ENCODE peak calls at places on chromosome 16, in six cellular contexts. One of them, this sample, is unnamed.

GRCh38 chr16:23464196-23464595 is 11.2 kb upstream of the COG7 start:
- DNase-seq in SJCRH30: no peak
- DNase-seq in CD8-positive, alpha-beta T cell: no peak
- DNase-seq in effector memory CD4-positive, alpha-beta T cell: no peak
- DNase-seq in neuronal stem cell: no peak
- DNase-seq in naive thymus-derived CD4-positive, alpha-beta T cell: no peak
- DNase-seq in this sample: no peak

GRCh38 chr16:49625311-49626035 is 230.4 kb downstream of the ZNF423 start:
- DNase-seq in SJCRH30: no peak
- DNase-seq in CD8-positive, alpha-beta T cell: no peak
- DNase-seq in effector memory CD4-positive, alpha-beta T cell: no peak
- DNase-seq in neuronal stem cell: no peak
- DNase-seq in naive thymus-derived CD4-positive, alpha-beta T cell: no peak
- DNase-seq in this sample: no peak

GRCh38 chr16:19119564-19119963 is 5.8 kb downstream of the ITPRIPL2 start:
- DNase-seq in SJCRH30: no peak
- DNase-seq in CD8-positive, alpha-beta T cell: no peak
- DNase-seq in effector memory CD4-positive, alpha-beta T cell: no peak
- DNase-seq in neuronal stem cell: no peak
- DNase-seq in naive thymus-derived CD4-positive, alpha-beta T cell: no peak
- DNase-seq in this sample: no peak

GRCh38 chr16:3171181-3171854 is 16.7 kb upstream of the OR1F1 start:
- DNase-seq in SJCRH30: no peak
- DNase-seq in CD8-positive, alpha-beta T cell: no peak
- DNase-seq in effector memory CD4-positive, alpha-beta T cell: peak; percentile 31
- DNase-seq in neuronal stem cell: no peak
- DNase-seq in naive thymus-derived CD4-positive, alpha-beta T cell: no peak
- DNase-seq in this sample: no peak

GRCh38 chr16:69397821-69398521 is 12.2 kb upstream of the TERF2 start:
- DNase-seq in SJCRH30: peak; percentile 45
- DNase-seq in CD8-positive, alpha-beta T cell: no peak
- DNase-seq in effector memory CD4-positive, alpha-beta T cell: no peak
- DNase-seq in neuronal stem cell: no peak
- DNase-seq in naive thymus-derived CD4-positive, alpha-beta T cell: no peak
- DNase-seq in this sample: peak; percentile 30

GRCh38 chr16:57091990-57092785 is at the start of gene CPNE2:
- DNase-seq in SJCRH30: peak; percentile 77
- DNase-seq in CD8-positive, alpha-beta T cell: no peak
- DNase-seq in effector memory CD4-positive, alpha-beta T cell: no peak
- DNase-seq in neuronal stem cell: peak; percentile 45
- DNase-seq in naive thymus-derived CD4-positive, alpha-beta T cell: no peak
- DNase-seq in this sample: peak; percentile 71

GRCh38 chr16:29231231-29231630 is 175.3 kb downstream of the NPIPB11 start:
- DNase-seq in SJCRH30: peak; percentile 40
- DNase-seq in CD8-positive, alpha-beta T cell: no peak
- DNase-seq in effector memory CD4-positive, alpha-beta T cell: no peak
- DNase-seq in neuronal stem cell: no peak
- DNase-seq in naive thymus-derived CD4-positive, alpha-beta T cell: no peak
- DNase-seq in this sample: no peak

GRCh38 chr16:53084141-53084541 is 29.4 kb downstream of the CHD9 start:
- DNase-seq in SJCRH30: no peak
- DNase-seq in CD8-positive, alpha-beta T cell: no peak
- DNase-seq in effector memory CD4-positive, alpha-beta T cell: no peak
- DNase-seq in neuronal stem cell: no peak
- DNase-seq in naive thymus-derived CD4-positive, alpha-beta T cell: no peak
- DNase-seq in this sample: no peak

GRCh38 chr16:4316732-4317461 is 1.0 kb downstream of the GLIS2 start:
- DNase-seq in SJCRH30: peak; percentile 42
- DNase-seq in CD8-positive, alpha-beta T cell: no peak
- DNase-seq in effector memory CD4-positive, alpha-beta T cell: no peak
- DNase-seq in neuronal stem cell: no peak
- DNase-seq in naive thymus-derived CD4-positive, alpha-beta T cell: no peak
- DNase-seq in this sample: no peak

GRCh38 chr16:85929259-85929704 is 30.3 kb downstream of the IRF8 start:
- DNase-seq in SJCRH30: no peak
- DNase-seq in CD8-positive, alpha-beta T cell: no peak
- DNase-seq in effector memory CD4-positive, alpha-beta T cell: no peak
- DNase-seq in neuronal stem cell: no peak
- DNase-seq in naive thymus-derived CD4-positive, alpha-beta T cell: no peak
- DNase-seq in this sample: no peak

GRCh38 chr16:23020084-23020483 is 129.2 kb downstream of the USP31 start:
- DNase-seq in SJCRH30: peak; percentile 4
- DNase-seq in CD8-positive, alpha-beta T cell: no peak
- DNase-seq in effector memory CD4-positive, alpha-beta T cell: no peak
- DNase-seq in neuronal stem cell: no peak
- DNase-seq in naive thymus-derived CD4-positive, alpha-beta T cell: no peak
- DNase-seq in this sample: no peak

GRCh38 chr16:1493746-1494094 is 560 bp downstream of the TELO2 start:
- DNase-seq in SJCRH30: no peak
- DNase-seq in CD8-positive, alpha-beta T cell: no peak
- DNase-seq in effector memory CD4-positive, alpha-beta T cell: no peak
- DNase-seq in neuronal stem cell: no peak
- DNase-seq in naive thymus-derived CD4-positive, alpha-beta T cell: no peak
- DNase-seq in this sample: peak; percentile 22

GRCh38 chr16:3839402-3840184 is 40.9 kb downstream of the CREBBP start:
- DNase-seq in SJCRH30: no peak
- DNase-seq in CD8-positive, alpha-beta T cell: no peak
- DNase-seq in effector memory CD4-positive, alpha-beta T cell: no peak
- DNase-seq in neuronal stem cell: no peak
- DNase-seq in naive thymus-derived CD4-positive, alpha-beta T cell: no peak
- DNase-seq in this sample: no peak

GRCh38 chr16:64629622-64630021 is 492.2 kb downstream of the CDH11 start:
- DNase-seq in SJCRH30: no peak
- DNase-seq in CD8-positive, alpha-beta T cell: no peak
- DNase-seq in effector memory CD4-positive, alpha-beta T cell: no peak
- DNase-seq in neuronal stem cell: no peak
- DNase-seq in naive thymus-derived CD4-positive, alpha-beta T cell: no peak
- DNase-seq in this sample: no peak

GRCh38 chr16:35533683-35534082 is 2074.3 kb downstream of the TP53TG3F start:
- DNase-seq in SJCRH30: no peak
- DNase-seq in CD8-positive, alpha-beta T cell: no peak
- DNase-seq in effector memory CD4-positive, alpha-beta T cell: no peak
- DNase-seq in neuronal stem cell: no peak
- DNase-seq in naive thymus-derived CD4-positive, alpha-beta T cell: no peak
- DNase-seq in this sample: no peak

GRCh38 chr16:7025616-7026190 is 306.9 kb upstream of the RBFOX1 start:
- DNase-seq in SJCRH30: peak; percentile 64
- DNase-seq in CD8-positive, alpha-beta T cell: no peak
- DNase-seq in effector memory CD4-positive, alpha-beta T cell: no peak
- DNase-seq in neuronal stem cell: peak; percentile 88
- DNase-seq in naive thymus-derived CD4-positive, alpha-beta T cell: no peak
- DNase-seq in this sample: peak; percentile 90

GRCh38 chr16:89431158-89431584 is 59.2 kb downstream of the ANKRD11 start:
- DNase-seq in SJCRH30: no peak
- DNase-seq in CD8-positive, alpha-beta T cell: no peak
- DNase-seq in effector memory CD4-positive, alpha-beta T cell: no peak
- DNase-seq in neuronal stem cell: no peak
- DNase-seq in naive thymus-derived CD4-positive, alpha-beta T cell: no peak
- DNase-seq in this sample: no peak

GRCh38 chr16:50251375-50252081 is 14.8 kb upstream of the ADCY7 start:
- DNase-seq in SJCRH30: no peak
- DNase-seq in CD8-positive, alpha-beta T cell: no peak
- DNase-seq in effector memory CD4-positive, alpha-beta T cell: no peak
- DNase-seq in neuronal stem cell: no peak
- DNase-seq in naive thymus-derived CD4-positive, alpha-beta T cell: no peak
- DNase-seq in this sample: no peak

GRCh38 chr16:18942069-18942468 is 15.9 kb upstream of the SMG1 start:
- DNase-seq in SJCRH30: no peak
- DNase-seq in CD8-positive, alpha-beta T cell: no peak
- DNase-seq in effector memory CD4-positive, alpha-beta T cell: no peak
- DNase-seq in neuronal stem cell: no peak
- DNase-seq in naive thymus-derived CD4-positive, alpha-beta T cell: no peak
- DNase-seq in this sample: no peak

GRCh38 chr16:49695782-49696413 is 160.0 kb downstream of the ZNF423 start:
- DNase-seq in SJCRH30: no peak
- DNase-seq in CD8-positive, alpha-beta T cell: no peak
- DNase-seq in effector memory CD4-positive, alpha-beta T cell: no peak
- DNase-seq in neuronal stem cell: no peak
- DNase-seq in naive thymus-derived CD4-positive, alpha-beta T cell: no peak
- DNase-seq in this sample: no peak

GRCh38 chr16:56615353-56615752 is 7.0 kb downstream of the MT2A start:
- DNase-seq in SJCRH30: no peak
- DNase-seq in CD8-positive, alpha-beta T cell: no peak
- DNase-seq in effector memory CD4-positive, alpha-beta T cell: no peak
- DNase-seq in neuronal stem cell: no peak
- DNase-seq in naive thymus-derived CD4-positive, alpha-beta T cell: no peak
- DNase-seq in this sample: no peak

GRCh38 chr16:70396209-70396904 is 42.5 kb downstream of the ST3GAL2 start:
- DNase-seq in SJCRH30: no peak
- DNase-seq in CD8-positive, alpha-beta T cell: no peak
- DNase-seq in effector memory CD4-positive, alpha-beta T cell: no peak
- DNase-seq in neuronal stem cell: no peak
- DNase-seq in naive thymus-derived CD4-positive, alpha-beta T cell: no peak
- DNase-seq in this sample: peak; percentile 96

GRCh38 chr16:11871193-11871592 is 19.9 kb upstream of the RSL1D1 start:
- DNase-seq in SJCRH30: peak; percentile 5
- DNase-seq in CD8-positive, alpha-beta T cell: no peak
- DNase-seq in effector memory CD4-positive, alpha-beta T cell: no peak
- DNase-seq in neuronal stem cell: no peak
- DNase-seq in naive thymus-derived CD4-positive, alpha-beta T cell: no peak
- DNase-seq in this sample: peak; percentile 81

GRCh38 chr16:11876306-11876705 is 25.0 kb upstream of the RSL1D1 start:
- DNase-seq in SJCRH30: no peak
- DNase-seq in CD8-positive, alpha-beta T cell: no peak
- DNase-seq in effector memory CD4-positive, alpha-beta T cell: no peak
- DNase-seq in neuronal stem cell: no peak
- DNase-seq in naive thymus-derived CD4-positive, alpha-beta T cell: no peak
- DNase-seq in this sample: no peak

GRCh38 chr16:11877374-11877773 is 26.0 kb upstream of the RSL1D1 start:
- DNase-seq in SJCRH30: no peak
- DNase-seq in CD8-positive, alpha-beta T cell: no peak
- DNase-seq in effector memory CD4-positive, alpha-beta T cell: no peak
- DNase-seq in neuronal stem cell: no peak
- DNase-seq in naive thymus-derived CD4-positive, alpha-beta T cell: no peak
- DNase-seq in this sample: no peak

GRCh38 chr16:11880047-11880446 is 28.7 kb upstream of the RSL1D1 start:
- DNase-seq in SJCRH30: no peak
- DNase-seq in CD8-positive, alpha-beta T cell: no peak
- DNase-seq in effector memory CD4-positive, alpha-beta T cell: no peak
- DNase-seq in neuronal stem cell: no peak
- DNase-seq in naive thymus-derived CD4-positive, alpha-beta T cell: no peak
- DNase-seq in this sample: no peak

DNA sequence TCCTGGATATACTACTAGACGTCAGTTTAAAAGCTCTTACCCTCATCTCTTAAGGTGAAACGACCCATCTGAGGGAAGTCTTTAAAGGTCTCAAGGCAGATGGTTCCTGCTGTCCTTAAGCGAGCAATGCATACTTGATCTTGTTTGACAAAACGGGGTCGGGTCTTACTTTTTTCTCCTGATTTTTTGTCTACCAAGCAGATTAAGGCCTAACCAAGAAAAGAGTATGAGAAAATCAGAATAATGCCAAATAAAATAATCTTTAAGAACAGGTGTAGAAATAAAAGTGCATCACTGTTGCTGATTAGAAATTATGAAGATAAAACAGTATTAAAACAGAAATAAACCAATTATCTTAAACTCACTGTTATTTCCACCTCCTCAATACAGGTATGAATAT is 24.4 kb upstream of the RSL1D1 start:
- DNase-seq in SJCRH30: no peak
- DNase-seq in CD8-positive, alpha-beta T cell: no peak
- DNase-seq in effector memory CD4-positive, alpha-beta T cell: no peak
- DNase-seq in neuronal stem cell: no peak
- DNase-seq in naive thymus-derived CD4-positive, alpha-beta T cell: no peak
- DNase-seq in this sample: no peak
- H3K27ac ChIP-seq in SJCRH30: no peak overlapping the region
- H3K27ac ChIP-seq in CD8-positive, alpha-beta T cell: no peak overlapping the region
- H3K27ac ChIP-seq in effector memory CD4-positive, alpha-beta T cell: no peak overlapping the region
- H3K27ac ChIP-seq in neuronal stem cell: no peak overlapping the region
- H3K27ac ChIP-seq in naive thymus-derived CD4-positive, alpha-beta T cell: no peak overlapping the region
- H3K27ac ChIP-seq in this sample: no peak overlapping the region

GRCh38 chr16:84086357-84086756 is 30.4 kb downstream of the MBTPS1 start:
- DNase-seq in SJCRH30: no peak
- DNase-seq in CD8-positive, alpha-beta T cell: no peak
- DNase-seq in effector memory CD4-positive, alpha-beta T cell: no peak
- DNase-seq in neuronal stem cell: no peak
- DNase-seq in naive thymus-derived CD4-positive, alpha-beta T cell: no peak
- DNase-seq in this sample: no peak
- H3K36me3 ChIP-seq in SJCRH30: peaks cover 7% of the 10 kb centered on the region
- H3K36me3 ChIP-seq in CD8-positive, alpha-beta T cell: peaks cover 41% of the 10 kb centered on the region
- H3K36me3 ChIP-seq in effector memory CD4-positive, alpha-beta T cell: peaks cover 63% of the 10 kb centered on the region
- H3K36me3 ChIP-seq in neuronal stem cell: peaks cover 95% of the 10 kb centered on the region
- H3K36me3 ChIP-seq in naive thymus-derived CD4-positive, alpha-beta T cell: peaks cover 27% of the 10 kb centered on the region
- H3K36me3 ChIP-seq in this sample: peaks cover 22% of the 10 kb centered on the region

GRCh38 chr16:71826533-71827017 is 17.9 kb upstream of the AP1G1 start:
- DNase-seq in SJCRH30: no peak
- DNase-seq in CD8-positive, alpha-beta T cell: no peak
- DNase-seq in effector memory CD4-positive, alpha-beta T cell: no peak
- DNase-seq in neuronal stem cell: no peak
- DNase-seq in naive thymus-derived CD4-positive, alpha-beta T cell: no peak
- DNase-seq in this sample: no peak

GRCh38 chr16:71834291-71834690 is 11.5 kb upstream of the ATXN1L start:
- DNase-seq in SJCRH30: no peak
- DNase-seq in CD8-positive, alpha-beta T cell: no peak
- DNase-seq in effector memory CD4-positive, alpha-beta T cell: no peak
- DNase-seq in neuronal stem cell: no peak
- DNase-seq in naive thymus-derived CD4-positive, alpha-beta T cell: no peak
- DNase-seq in this sample: no peak

DNA sequence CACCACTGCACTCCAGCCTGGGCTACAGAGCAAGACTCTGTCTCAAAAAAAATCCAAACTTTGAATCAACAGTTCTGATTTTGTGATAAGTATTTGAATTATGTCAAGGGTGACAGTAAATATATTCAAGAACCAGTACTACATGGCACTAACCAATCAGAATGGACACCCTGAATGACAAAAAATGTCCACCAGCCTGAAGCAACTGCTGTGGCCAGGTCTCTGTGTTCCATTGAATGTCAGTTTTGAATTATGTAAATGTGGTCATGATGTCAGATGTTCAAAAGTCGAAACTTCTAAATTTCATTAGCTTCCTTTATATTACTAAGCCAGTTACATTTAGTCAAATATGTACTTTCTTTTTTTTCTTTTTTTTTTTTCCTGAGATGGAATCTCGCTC is 15.4 kb upstream of the ATXN1L start:
- DNase-seq in SJCRH30: no peak
- DNase-seq in CD8-positive, alpha-beta T cell: no peak
- DNase-seq in effector memory CD4-positive, alpha-beta T cell: no peak
- DNase-seq in neuronal stem cell: no peak
- DNase-seq in naive thymus-derived CD4-positive, alpha-beta T cell: no peak
- DNase-seq in this sample: no peak
- H3K27ac ChIP-seq in SJCRH30: no peak overlapping the region
- H3K27ac ChIP-seq in CD8-positive, alpha-beta T cell: no peak overlapping the region
- H3K27ac ChIP-seq in effector memory CD4-positive, alpha-beta T cell: no peak overlapping the region
- H3K27ac ChIP-seq in neuronal stem cell: no peak overlapping the region
- H3K27ac ChIP-seq in naive thymus-derived CD4-positive, alpha-beta T cell: no peak overlapping the region
- H3K27ac ChIP-seq in this sample: no peak overlapping the region

GRCh38 chr16:67438824-67439393 is 8.0 kb downstream of the HSD11B2 start:
- DNase-seq in SJCRH30: no peak
- DNase-seq in CD8-positive, alpha-beta T cell: no peak
- DNase-seq in effector memory CD4-positive, alpha-beta T cell: no peak
- DNase-seq in neuronal stem cell: no peak
- DNase-seq in naive thymus-derived CD4-positive, alpha-beta T cell: no peak
- DNase-seq in this sample: no peak
- H3K36me3 ChIP-seq in SJCRH30: peaks cover 6% of the 10 kb centered on the region
- H3K36me3 ChIP-seq in CD8-positive, alpha-beta T cell: peaks cover 14% of the 10 kb centered on the region
- H3K36me3 ChIP-seq in effector memory CD4-positive, alpha-beta T cell: peaks cover 46% of the 10 kb centered on the region
- H3K36me3 ChIP-seq in neuronal stem cell: peaks cover 43% of the 10 kb centered on the region
- H3K36me3 ChIP-seq in naive thymus-derived CD4-positive, alpha-beta T cell: no peaks in the 10 kb centered on the region
- H3K36me3 ChIP-seq in this sample: peaks cover 48% of the 10 kb centered on the region

This sample was measured in WERI-Rb-1.